ENCODE peak calls at places on chromosomes 16 and 17, in ten cellular contexts. K is activated T-helper 1 cell treated with Interleukin-2 at 50 U/mL for 16 hours; B is progenitor cell of endocrine pancreas; F is HuH-7; G is HS-5; D is activated naive CD8-positive, alpha-beta T cell treated with anti-CD3 and anti-CD28 coated beads, Interleukin-2, amount 10 ng/mL, durations not matched to agents 7 days and 5 days; W is C1 segment of cervical spinal cord; U is GM23248; A is stimulated activated CD4-positive, alpha-beta T cell treated with anti-CD3 and anti-CD28 coated beads, Interleukin-4, amount 100 ng/mL, for 4 hours; L is HFF-Myc. H is an unnamed sample.

GRCh38 chr17:45251931-45252330 is 10.0 kb downstream of the SPATA32 start:
- DNase-seq in K (no peak), B (no peak), F (no peak), G (no peak), D (no peak), W (no peak), U (no peak), A (no peak), L (no peak), H (no peak)

GRCh38 chr17:63843387-63844292 is 1.2 kb upstream of the SMARCD2 start:
- DNase-seq in K (no peak), B (no peak), F (no peak), G (no peak), D (no peak), W (no peak), U (peak), A (no peak), L (no peak), H (no peak)

GRCh38 chr17:32483451-32484019 is 3.3 kb upstream of the CDK5R1 start:
- DNase-seq in K (no peak), B (no peak), F (peak), G (no peak), D (peak), W (peak), U (peak), A (no peak), L (no peak), H (no peak)

GRCh38 chr16:68065716-68066305 is 19.4 kb upstream of the NFATC3 start:
- DNase-seq in K (no peak), B (no peak), F (no peak), G (peak), D (no peak), W (no peak), U (peak), A (no peak), L (no peak), H (peak)

GRCh38 chr17:2871205-2871604 is 75.0 kb downstream of the RAP1GAP2 start:
- DNase-seq in K (no peak), B (no peak), F (no peak), G (no peak), D (no peak), W (no peak), U (no peak), A (no peak), L (no peak), H (no peak)

GRCh38 chr17:48551601-48552452 is 6.9 kb upstream of the HOXB2 start:
- DNase-seq in K (no peak), B (no peak), F (no peak), G (no peak), D (no peak), W (no peak), U (no peak), A (no peak), L (no peak), H (no peak)

GRCh38 chr17:79721993-79722671 is 8.6 kb upstream of the ENPP7 start:
- DNase-seq in K (no peak), B (no peak), F (peak), G (no peak), D (no peak), W (no peak), U (peak), A (no peak), L (no peak), H (no peak)

GRCh38 chr16:58377932-58378331 is 14.3 kb upstream of the GINS3 start:
- DNase-seq in K (no peak), B (no peak), F (no peak), G (no peak), D (no peak), W (no peak), U (peak), A (no peak), L (no peak), H (no peak)

GRCh38 chr17:51230306-51230705 is 29.5 kb downstream of the MBTD1 start:
- DNase-seq in K (no peak), B (no peak), F (no peak), G (no peak), D (no peak), W (no peak), U (peak), A (no peak), L (no peak), H (no peak)

GRCh38 chr17:80248894-80249710 is 11.6 kb upstream of the RNF213 start:
- DNase-seq in K (no peak), B (no peak), F (no peak), G (no peak), D (no peak), W (no peak), U (no peak), A (no peak), L (no peak), H (no peak)

GRCh38 chr16:50251375-50252081 is 14.8 kb upstream of the ADCY7 start:
- DNase-seq in K (no peak), B (no peak), F (no peak), G (peak), D (no peak), W (no peak), U (peak), A (no peak), L (no peak), H (peak)

H was measured in osteocyte.